ENCODE peak calls at places on chromosomes 6 and 20, in four cellular contexts. B is NCI-H446 treated with DMSO at 0.1 percent for 48 hours, N is NCI-H2029, L is fibroblast of mammary gland. U is an unnamed sample.

GRCh38 chr6:56490994-56491393 is 151.7 kb downstream of the DST start:
- DNase-seq in B (no peak), N (no peak), L (peak; percentile 77), U (no peak)

GRCh38 chr6:21882066-21882465 is 288.5 kb downstream of the SOX4 start:
- DNase-seq in B (no peak), N (no peak), L (no peak), U (no peak)

GRCh38 chr6:53151676-53152075 is 3.0 kb upstream of the GCM1 start:
- DNase-seq in B (no peak), N (no peak), L (peak; percentile 19), U (no peak)

GRCh38 chr6:83708546-83708969 is 343 bp downstream of the SNAP91 start:
- DNase-seq in B (no peak), N (no peak), L (no peak), U (no peak)

GRCh38 chr20:41249781-41250281 is 67.7 kb downstream of the ZHX3 start:
- DNase-seq in B (no peak), N (no peak), L (peak; percentile 74), U (no peak)

GRCh38 chr20:44609006-44609510 is 26.7 kb downstream of the PKIG start:
- DNase-seq in B (no peak), N (no peak), L (no peak), U (no peak)

GRCh38 chr6:19723533-19723932 is 113.6 kb upstream of the ID4 start:
- DNase-seq in B (no peak), N (no peak), L (peak; percentile 94), U (no peak)

GRCh38 chr6:61640463-61640862 is 645.6 kb downstream of the KHDRBS2 start:
- DNase-seq in B (no peak), N (no peak), L (no peak), U (no peak)

GRCh38 chr6:53426544-53427270 is 78.0 kb upstream of the ELOVL5 start:
- DNase-seq in B (no peak), N (no peak), L (peak; percentile 19), U (no peak)

GRCh38 chr6:4091926-4092325 is 13.0 kb upstream of the FAM217A start:
- DNase-seq in B (no peak), N (no peak), L (no peak), U (no peak)

GRCh38 chr6:109034439-109035041 is 60.1 kb downstream of the SESN1 start:
- DNase-seq in B (no peak), N (no peak), L (peak; percentile 11), U (no peak)

GRCh38 chr6:169863149-169863525 is 111.7 kb downstream of the ERMARD start:
- DNase-seq in B (no peak), N (no peak), L (no peak), U (peak; percentile 14)

GRCh38 chr6:31010393-31011060 is at the start of gene MUC22:
- DNase-seq in B (no peak), N (no peak), L (peak; percentile 75), U (no peak)

GRCh38 chr6:56199956-56200355 is 47.4 kb downstream of the COL21A1 start:
- DNase-seq in B (no peak), N (no peak), L (peak; percentile 75), U (no peak)

GRCh38 chr20:48919882-48920526 is 1.5 kb upstream of the ARFGEF2 start:
- DNase-seq in B (no peak), N (no peak), L (no peak), U (peak; percentile 37)

GRCh38 chr6:139373154-139373927 is 1.1 kb downstream of the CITED2 start:
- DNase-seq in B (peak; percentile 50), N (no peak), L (peak; percentile 36), U (peak; percentile 61)

GRCh38 chr20:62327726-62328495 is 25.1 kb downstream of the ADRM1 start:
- DNase-seq in B (no peak), N (no peak), L (no peak), U (no peak)

GRCh38 chr6:378090-378957 is 13.2 kb upstream of the IRF4 start:
- DNase-seq in B (no peak), N (no peak), L (no peak), U (no peak)

GRCh38 chr6:31970604-31971271 is 1.2 kb downstream of the DXO start:
- DNase-seq in B (no peak), N (peak; percentile 75), L (no peak), U (peak; percentile 65)

GRCh38 chr6:27500177-27500576 is 27.3 kb upstream of the ZNF184 start:
- DNase-seq in B (no peak), N (no peak), L (no peak), U (no peak)

GRCh38 chr20:62643521-62644043 is 1.3 kb downstream of the SLCO4A1 start:
- DNase-seq in B (no peak), N (no peak), L (peak; percentile 10), U (no peak)

GRCh38 chr6:38337819-38338465 is 301.8 kb downstream of the BTBD9 start:
- DNase-seq in B (no peak), N (no peak), L (peak; percentile 63), U (no peak)

GRCh38 chr6:21856096-21856825 is 262.7 kb downstream of the SOX4 start:
- DNase-seq in B (no peak), N (no peak), L (peak; percentile 93), U (no peak)

GRCh38 chr20:58892126-58892931 is 39.8 kb downstream of the GNAS start:
- DNase-seq in B (peak; percentile 66), N (peak; percentile 38), L (peak; percentile 56), U (peak; percentile 70)

GRCh38 chr6:158758464-158758863 is 60.7 kb downstream of the EZR start:
- DNase-seq in B (peak; percentile 91), N (peak; percentile 86), L (no peak), U (no peak)

GRCh38 chr6:85461806-85462185 is 11.9 kb downstream of the NT5E start:
- DNase-seq in B (no peak), N (no peak), L (no peak), U (no peak)

GRCh38 chr6:9516207-9516606 is 898.7 kb downstream of the TFAP2A start:
- DNase-seq in B (no peak), N (no peak), L (peak; percentile 46), U (no peak)

GRCh38 chr6:150992682-150993081 is 127.2 kb downstream of the MTHFD1L start:
- DNase-seq in B (no peak), N (no peak), L (no peak), U (no peak)

U was measured in adrenal gland.